ENCODE peak calls at places on chromosomes 3 and 15, in eight cellular contexts. O, F, Z, X, W, T, C and J are unnamed samples.
A peak's percentile ranks its signal among the peaks of the same experiment; 100 is the strongest.

GRCh38 chr15:88900309-88900981 is 5.1 kb upstream of the HAPLN3 start:
- DNase-seq in W (no peak), Z (peak; percentile 85), O (no peak), X (no peak), C (no peak), F (peak; percentile 59), T (no peak), J (no peak)

GRCh38 chr3:161274691-161275298 is 53.7 kb downstream of the NMD3 start:
- DNase-seq in F (peak; percentile 59), W (peak; percentile 21), O (no peak), C (no peak), T (peak; percentile 33), X (peak; percentile 20), Z (peak; percentile 56), J (peak; percentile 46)

GRCh38 chr3:142087676-142088075 is 61.7 kb downstream of the TFDP2 start:
- DNase-seq in Z (peak; percentile 70), C (no peak), O (no peak), X (no peak), W (no peak), F (peak; percentile 81), T (no peak), J (no peak)

GRCh38 chr3:102748646-102749045 is 313.8 kb downstream of the ZPLD1 start:
- DNase-seq in O (no peak), X (no peak), T (no peak), W (no peak), Z (no peak), F (no peak), C (no peak), J (peak; percentile 52)

GRCh38 chr15:67855842-67856241 is 16.0 kb upstream of the RNU6-1 start:
- DNase-seq in X (no peak), O (no peak), F (no peak), Z (no peak), T (no peak), C (no peak), W (no peak), J (no peak)

GRCh38 chr3:13145131-13145825 is 72.0 kb upstream of the IQSEC1 start:
- DNase-seq in Z (no peak), C (peak; percentile 8), T (no peak), F (no peak), O (no peak), X (no peak), W (no peak), J (no peak)

GRCh38 chr15:83837946-83838571 is 184.1 kb downstream of the ADAMTSL3 start:
- DNase-seq in F (peak; percentile 24), C (peak; percentile 57), O (peak; percentile 55), T (peak; percentile 60), W (no peak), X (no peak), Z (peak; percentile 44), J (peak; percentile 66)

GRCh38 chr3:63390831-63391230 is 112.7 kb downstream of the SYNPR start:
- DNase-seq in T (no peak), Z (no peak), X (no peak), C (no peak), O (no peak), F (peak; percentile 79), W (no peak), J (no peak)

GRCh38 chr15:99414755-99415731 is 150.7 kb upstream of the MEF2A start:
- DNase-seq in F (peak; percentile 44), C (no peak), O (no peak), Z (no peak), X (no peak), T (no peak), W (no peak), J (peak; percentile 1)

GRCh38 chr3:100032262-100032661 is 82.0 kb downstream of the FILIP1L start:
- DNase-seq in X (no peak), T (no peak), C (no peak), O (no peak), F (peak; percentile 89), W (no peak), Z (peak; percentile 87), J (no peak)

GRCh38 chr3:18751514-18751913 is 326.4 kb upstream of the SATB1 start:
- DNase-seq in T (no peak), X (no peak), C (no peak), O (no peak), Z (no peak), F (no peak), W (no peak), J (no peak)

GRCh38 chr3:53103566-53104296 is 26.5 kb downstream of the RFT1 start:
- DNase-seq in X (no peak), T (no peak), F (no peak), W (no peak), C (peak; percentile 51), O (no peak), Z (no peak), J (no peak)

GRCh38 chr3:152030320-152030719 is 156.9 kb downstream of the SUCNR1 start:
- DNase-seq in O (no peak), C (no peak), W (no peak), X (no peak), Z (no peak), F (no peak), T (no peak), J (no peak)

GRCh38 chr3:72150634-72151412 is 365.9 kb upstream of the PROK2 start:
- DNase-seq in Z (no peak), O (no peak), T (no peak), X (no peak), F (no peak), C (no peak), W (no peak), J (no peak)

GRCh38 chr3:185308126-185308754 is 54.4 kb upstream of the EHHADH start:
- DNase-seq in O (no peak), F (peak; percentile 77), W (peak; percentile 35), C (no peak), T (peak; percentile 63), Z (peak; percentile 48), X (no peak), J (peak; percentile 79)

GRCh38 chr3:35639251-35640185 is at the start of gene ARPP21:
- DNase-seq in O (peak; percentile 33), W (no peak), C (no peak), Z (no peak), T (peak; percentile 64), F (no peak), X (no peak), J (peak; percentile 70)

GRCh38 chr3:179852117-179852886 is 184.4 kb downstream of the PEX5L start:
- DNase-seq in X (no peak), T (no peak), F (peak; percentile 50), Z (peak; percentile 78), O (no peak), C (no peak), W (no peak), J (peak; percentile 26)

GRCh38 chr3:123611077-123611476 is 26.2 kb upstream of the HACD2 start:
- DNase-seq in W (no peak), Z (no peak), C (no peak), X (no peak), F (no peak), T (no peak), O (no peak), J (no peak)

GRCh38 chr3:27507515-27508266 is 23.5 kb upstream of the SLC4A7 start:
- DNase-seq in C (no peak), F (peak; percentile 91), X (no peak), O (no peak), Z (peak; percentile 63), W (no peak), T (no peak), J (no peak)

GRCh38 chr15:29183071-29183831 is 86.4 kb downstream of the NSMCE3 start:
- DNase-seq in Z (peak; percentile 29), F (peak; percentile 21), C (no peak), T (no peak), O (no peak), W (no peak), X (peak; percentile 5), J (no peak)

GRCh38 chr3:129239992-129240391 is 9.4 kb upstream of the COPG1 start:
- DNase-seq in F (no peak), Z (no peak), W (no peak), T (no peak), C (no peak), O (no peak), X (no peak), J (no peak)

GRCh38 chr15:86016750-86017149 is 62.9 kb upstream of the AGBL1 start:
- DNase-seq in T (no peak), X (no peak), F (peak; percentile 17), C (no peak), Z (peak; percentile 21), O (no peak), W (no peak), J (no peak)

GRCh38 chr3:112640333-112640863 is 545 bp downstream of the CCDC80 start:
- DNase-seq in W (no peak), T (no peak), O (no peak), F (peak; percentile 88), X (no peak), Z (peak; percentile 64), C (no peak), J (peak; percentile 47)

GRCh38 chr3:169687603-169688002 is 24.1 kb upstream of the MECOM start:
- DNase-seq in T (no peak), C (no peak), Z (no peak), F (no peak), W (no peak), O (no peak), X (no peak), J (no peak)

GRCh38 chr3:146131616-146132410 is 29.2 kb downstream of the PLOD2 start:
- DNase-seq in Z (peak; percentile 92), C (no peak), W (no peak), X (no peak), O (no peak), F (peak; percentile 38), T (no peak), J (no peak)

GRCh38 chr3:32184187-32184730 is 54.2 kb upstream of the CMTM8 start:
- DNase-seq in C (no peak), O (no peak), W (no peak), F (no peak), T (no peak), Z (peak; percentile 79), X (no peak), J (no peak)

GRCh38 chr3:135736740-135737139 is 228.8 kb upstream of the PPP2R3A start:
- DNase-seq in X (no peak), T (no peak), O (no peak), F (peak; percentile 19), Z (peak; percentile 15), C (no peak), W (no peak), J (peak; percentile 76)

GRCh38 chr15:75142499-75142898 is 59.2 kb upstream of the C15orf39 start:
- DNase-seq in W (no peak), T (no peak), O (no peak), X (no peak), Z (no peak), F (no peak), C (no peak), J (no peak)

GRCh38 chr15:62777657-62778056 is 264.9 kb upstream of the TPM1 start:
- DNase-seq in X (no peak), F (peak; percentile 50), Z (peak; percentile 57), O (no peak), C (no peak), W (no peak), T (no peak), J (no peak)

GRCh38 chr3:53719796-53720195 is 126.4 kb downstream of the CHDH start:
- DNase-seq in F (no peak), Z (no peak), C (no peak), X (no peak), O (no peak), W (no peak), T (no peak), J (no peak)

GRCh38 chr3:193868590-193868989 is 267.4 kb upstream of the HES1 start:
- DNase-seq in O (no peak), F (no peak), X (no peak), Z (no peak), C (no peak), W (no peak), T (no peak), J (no peak)

GRCh38 chr15:68228143-68228970 is 1.2 kb downstream of the CLN6 start:
- DNase-seq in C (no peak), T (no peak), W (no peak), X (no peak), O (no peak), Z (peak; percentile 4), F (peak; percentile 0), J (no peak)

GRCh38 chr3:152392474-152392873 is 123.7 kb downstream of the MBNL1 start:
- DNase-seq in C (no peak), Z (no peak), W (no peak), O (no peak), F (no peak), T (no peak), X (no peak), J (no peak)

GRCh38 chr3:185688808-185689207 is 102.7 kb downstream of the SENP2 start:
- DNase-seq in F (peak; percentile 99), T (no peak), O (no peak), X (peak; percentile 20), Z (peak; percentile 98), C (no peak), W (no peak), J (no peak)